ENCODE peak calls at places on chromosomes 1 and 21, in five cellular contexts. One of them, this sample, is unnamed.

GRCh38 chr1:1626207-1627141 is 5.5 kb upstream of the MMP23B start:
- DNase-seq in Peyer's patch: no peak
- DNase-seq in endothelial cell of umbilical vein: no peak
- DNase-seq in neural progenitor cell: no peak
- DNase-seq in CD8-positive, alpha-beta T cell: no peak
- DNase-seq in this sample: no peak

GRCh38 chr1:118991448-118991847 is 3.3 kb upstream of the TBX15 start:
- DNase-seq in Peyer's patch: no peak
- DNase-seq in endothelial cell of umbilical vein: no peak
- DNase-seq in neural progenitor cell: no peak
- DNase-seq in CD8-positive, alpha-beta T cell: no peak
- DNase-seq in this sample: no peak

GRCh38 chr1:154466879-154467767 is 34.9 kb upstream of the TDRD10 start:
- DNase-seq in Peyer's patch: no peak
- DNase-seq in endothelial cell of umbilical vein: no peak
- DNase-seq in neural progenitor cell: no peak
- DNase-seq in CD8-positive, alpha-beta T cell: no peak
- DNase-seq in this sample: no peak

GRCh38 chr1:17596651-17597509 is 57.4 kb downstream of the ARHGEF10L start:
- DNase-seq in Peyer's patch: peak; percentile 83
- DNase-seq in endothelial cell of umbilical vein: no peak
- DNase-seq in neural progenitor cell: no peak
- DNase-seq in CD8-positive, alpha-beta T cell: no peak
- DNase-seq in this sample: no peak

GRCh38 chr1:16031551-16031950 is 9.7 kb downstream of the CLCNKA start:
- DNase-seq in Peyer's patch: no peak
- DNase-seq in endothelial cell of umbilical vein: no peak
- DNase-seq in neural progenitor cell: no peak
- DNase-seq in CD8-positive, alpha-beta T cell: no peak
- DNase-seq in this sample: no peak

GRCh38 chr1:109498161-109498801 is 4.4 kb downstream of the CYB561D1 start:
- DNase-seq in Peyer's patch: no peak
- DNase-seq in endothelial cell of umbilical vein: peak; percentile 48
- DNase-seq in neural progenitor cell: peak; percentile 81
- DNase-seq in CD8-positive, alpha-beta T cell: peak; percentile 44
- DNase-seq in this sample: no peak

GRCh38 chr1:48560114-48560513 is 88.1 kb upstream of the SPATA6 start:
- DNase-seq in Peyer's patch: no peak
- DNase-seq in endothelial cell of umbilical vein: no peak
- DNase-seq in neural progenitor cell: no peak
- DNase-seq in CD8-positive, alpha-beta T cell: no peak
- DNase-seq in this sample: peak; percentile 79

GRCh38 chr1:198024782-198025181 is 107.6 kb downstream of the LHX9 start:
- DNase-seq in Peyer's patch: no peak
- DNase-seq in endothelial cell of umbilical vein: no peak
- DNase-seq in neural progenitor cell: no peak
- DNase-seq in CD8-positive, alpha-beta T cell: no peak
- DNase-seq in this sample: peak; percentile 49

GRCh38 chr1:224565186-224565585 is 50.9 kb upstream of the CNIH3 start:
- DNase-seq in Peyer's patch: no peak
- DNase-seq in endothelial cell of umbilical vein: peak; percentile 16
- DNase-seq in neural progenitor cell: no peak
- DNase-seq in CD8-positive, alpha-beta T cell: no peak
- DNase-seq in this sample: peak; percentile 92

DNA sequence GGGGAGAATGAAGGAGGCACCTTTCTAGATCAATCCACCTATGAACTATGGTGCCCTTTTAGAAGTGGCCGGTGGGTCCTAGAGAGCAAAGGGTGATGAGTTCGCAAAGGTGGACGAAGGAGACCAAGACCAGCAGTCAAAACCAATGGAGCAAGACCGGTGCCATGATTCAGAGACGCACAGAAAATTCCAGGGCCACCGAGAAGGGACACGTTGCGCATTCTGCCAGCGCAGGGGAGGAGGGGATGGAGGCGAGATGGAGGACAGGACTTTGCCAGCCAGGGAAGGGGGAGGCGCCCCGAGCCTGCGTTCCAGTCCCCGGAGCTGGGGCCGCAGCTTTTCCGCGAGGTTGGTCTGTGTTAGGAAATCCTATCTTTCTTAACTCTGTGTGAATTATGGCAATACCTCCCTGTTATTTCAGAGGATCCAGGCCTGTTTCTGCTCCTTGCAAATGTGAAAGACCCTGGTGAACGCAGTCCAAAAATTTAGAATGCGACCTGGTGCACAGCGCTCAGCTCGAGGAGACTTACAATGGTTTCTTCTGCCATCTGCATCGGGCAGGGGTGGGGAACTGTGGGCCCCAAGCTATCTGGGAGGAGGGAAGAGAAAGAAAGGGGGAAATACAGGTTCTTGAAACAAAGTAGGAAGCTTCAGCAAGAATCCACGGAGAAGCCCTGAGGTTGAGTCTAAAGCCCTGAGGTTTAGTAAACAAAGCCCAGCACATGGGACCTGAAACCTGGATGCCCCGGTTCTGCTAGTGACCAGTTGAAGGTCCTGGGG is 129.4 kb downstream of the MRPS6 start:
- DNase-seq in Peyer's patch: no peak
- DNase-seq in endothelial cell of umbilical vein: no peak
- DNase-seq in neural progenitor cell: peak; percentile 73
- DNase-seq in CD8-positive, alpha-beta T cell: no peak
- DNase-seq in this sample: peak; percentile 2
- TF ChIP-seq CTCF in Peyer's patch: no peak
- TF ChIP-seq CTCF in endothelial cell of umbilical vein: no peak
- TF ChIP-seq CTCF in neural progenitor cell: no peak
- TF ChIP-seq CTCF in CD8-positive, alpha-beta T cell: no peak
- TF ChIP-seq CTCF in this sample: no peak

GRCh38 chr1:66929999-66930822 is 5.4 kb downstream of the MIER1 start:
- DNase-seq in Peyer's patch: peak; percentile 97
- DNase-seq in endothelial cell of umbilical vein: peak; percentile 96
- DNase-seq in neural progenitor cell: peak; percentile 97
- DNase-seq in CD8-positive, alpha-beta T cell: peak; percentile 95
- DNase-seq in this sample: peak; percentile 86
- H3K4me1 ChIP-seq in Peyer's patch: no peaks in the 10 kb centered on the region
- H3K4me1 ChIP-seq in endothelial cell of umbilical vein: peaks cover 52% of the 10 kb centered on the region
- H3K4me1 ChIP-seq in neural progenitor cell: peaks cover 32% of the 10 kb centered on the region
- H3K4me1 ChIP-seq in CD8-positive, alpha-beta T cell: peaks cover 40% of the 10 kb centered on the region
- H3K4me1 ChIP-seq in this sample: peaks cover 53% of the 10 kb centered on the region

GRCh38 chr1:9825101-9826074 is 1.6 kb upstream of the CLSTN1 start:
- DNase-seq in Peyer's patch: peak; percentile 90
- DNase-seq in endothelial cell of umbilical vein: peak; percentile 55
- DNase-seq in neural progenitor cell: peak; percentile 39
- DNase-seq in CD8-positive, alpha-beta T cell: peak; percentile 54
- DNase-seq in this sample: peak; percentile 99
- H3K27ac ChIP-seq in Peyer's patch: peak overlapping the region; percentile 96
- H3K27ac ChIP-seq in endothelial cell of umbilical vein: no peak overlapping the region
- H3K27ac ChIP-seq in neural progenitor cell: no peak overlapping the region
- H3K27ac ChIP-seq in CD8-positive, alpha-beta T cell: no peak overlapping the region
- H3K27ac ChIP-seq in this sample: peak overlapping the region; percentile 72

GRCh38 chr1:172898866-172899265 is 151.9 kb downstream of the TNFSF18 start:
- DNase-seq in Peyer's patch: no peak
- DNase-seq in endothelial cell of umbilical vein: no peak
- DNase-seq in neural progenitor cell: no peak
- DNase-seq in CD8-positive, alpha-beta T cell: no peak
- DNase-seq in this sample: no peak
- TF ChIP-seq CTCF in Peyer's patch: no peak
- TF ChIP-seq CTCF in endothelial cell of umbilical vein: no peak
- TF ChIP-seq CTCF in neural progenitor cell: no peak
- TF ChIP-seq CTCF in CD8-positive, alpha-beta T cell: no peak
- TF ChIP-seq CTCF in this sample: no peak

DNA sequence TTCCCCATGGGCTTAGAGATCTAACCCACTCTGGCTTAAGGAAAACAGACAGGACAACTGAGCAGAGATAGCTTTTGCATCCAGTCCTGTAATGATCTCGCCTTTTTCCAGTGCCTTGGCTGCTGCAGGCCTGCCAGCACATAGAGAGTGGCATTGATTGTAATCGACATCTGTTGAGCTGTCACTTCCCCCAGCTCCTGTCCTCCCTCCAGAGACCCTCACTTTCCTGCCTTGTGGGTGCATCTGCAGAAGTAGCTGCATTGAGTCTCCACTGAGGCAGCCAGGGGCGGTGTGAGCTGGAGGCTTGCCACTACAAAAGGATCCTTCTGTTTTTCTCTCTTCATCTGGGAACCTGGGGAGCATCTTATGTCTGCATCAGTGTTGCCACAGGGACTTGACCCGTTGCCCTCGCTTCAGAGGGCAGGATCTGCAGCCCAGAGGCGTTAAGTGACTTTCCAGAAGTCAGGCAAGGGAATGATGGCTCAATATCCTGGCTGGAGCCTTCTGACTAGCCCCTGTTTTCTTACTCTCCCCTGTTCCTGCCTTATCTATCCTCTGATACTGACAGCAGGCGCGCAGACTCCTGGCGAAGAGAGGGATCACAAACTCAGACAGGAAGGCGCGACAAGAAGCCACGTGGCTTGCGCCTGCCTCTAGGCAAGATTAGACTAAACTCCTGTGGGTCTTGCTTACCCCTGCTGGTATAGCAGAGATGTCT is 13.2 kb upstream of the FMOD start:
- DNase-seq in Peyer's patch: no peak
- DNase-seq in endothelial cell of umbilical vein: no peak
- DNase-seq in neural progenitor cell: no peak
- DNase-seq in CD8-positive, alpha-beta T cell: no peak
- DNase-seq in this sample: no peak
- H3K4me1 ChIP-seq in Peyer's patch: no peaks in the 10 kb centered on the region
- H3K4me1 ChIP-seq in endothelial cell of umbilical vein: no peaks in the 10 kb centered on the region
- H3K4me1 ChIP-seq in neural progenitor cell: peaks cover 25% of the 10 kb centered on the region
- H3K4me1 ChIP-seq in CD8-positive, alpha-beta T cell: no peaks in the 10 kb centered on the region
- H3K4me1 ChIP-seq in this sample: no peaks in the 10 kb centered on the region

GRCh38 chr1:167166703-167167100 is 54.0 kb upstream of the POU2F1 start:
- DNase-seq in Peyer's patch: no peak
- DNase-seq in endothelial cell of umbilical vein: no peak
- DNase-seq in neural progenitor cell: no peak
- DNase-seq in CD8-positive, alpha-beta T cell: no peak
- DNase-seq in this sample: no peak
- H3K27ac ChIP-seq in Peyer's patch: peak overlapping the region; percentile 28
- H3K27ac ChIP-seq in endothelial cell of umbilical vein: no peak overlapping the region
- H3K27ac ChIP-seq in neural progenitor cell: no peak overlapping the region
- H3K27ac ChIP-seq in CD8-positive, alpha-beta T cell: no peak overlapping the region
- H3K27ac ChIP-seq in this sample: no peak overlapping the region